ENCODE peak calls at places on chromosomes 11 and 22, in nine cellular contexts. W, V, Y, N, K, T, A, D and R are unnamed samples.

GRCh38 chr22:47155912-47156311 is 393.5 kb downstream of the TBC1D22A start:
- DNase-seq in V (no peak), Y (no peak), W (no peak), T (no peak), N (no peak), D (no peak), K (no peak), A (no peak), R (no peak)

GRCh38 chr11:85531498-85531897 is 95.6 kb downstream of the DLG2 start:
- DNase-seq in T (no peak), W (no peak), N (no peak), Y (no peak), V (peak), D (no peak), A (no peak), K (no peak), R (no peak)

GRCh38 chr22:49934891-49935557 is 16.6 kb downstream of the CRELD2 start:
- DNase-seq in D (peak), K (peak), A (peak), W (peak), V (peak), N (no peak), Y (peak), T (no peak), R (peak)

GRCh38 chr11:105392546-105392945 is 217.3 kb upstream of the GRIA4 start:
- DNase-seq in K (no peak), N (no peak), V (no peak), Y (no peak), A (no peak), W (peak), T (no peak), D (no peak), R (no peak)

GRCh38 chr22:50730941-50731661 is 6.9 kb upstream of the ACR start:
- DNase-seq in D (no peak), N (no peak), T (no peak), W (no peak), Y (no peak), V (peak), K (peak), A (no peak), R (no peak)

GRCh38 chr11:63032451-63032850 is 16.8 kb upstream of the SLC22A8 start:
- DNase-seq in D (no peak), W (no peak), Y (no peak), T (no peak), V (no peak), K (no peak), A (no peak), N (no peak), R (no peak)

GRCh38 chr11:66186470-66186869 is 82.0 kb upstream of the RAB1B start:
- DNase-seq in A (no peak), W (no peak), V (no peak), Y (no peak), D (no peak), T (no peak), K (no peak), N (no peak), R (no peak)

GRCh38 chr11:62934496-62934785 is 13.3 kb upstream of the CHRM1 start:
- DNase-seq in K (no peak), V (peak), T (no peak), W (no peak), A (no peak), Y (no peak), D (no peak), N (no peak), R (no peak)

GRCh38 chr11:17012712-17013547 is 1.3 kb downstream of the PLEKHA7 start:
- DNase-seq in Y (no peak), K (peak), V (peak), T (peak), N (no peak), W (peak), D (peak), A (peak), R (no peak)

GRCh38 chr11:113874096-113874919 is 1.1 kb downstream of the USP28 start:
- DNase-seq in K (peak), D (no peak), T (peak), N (no peak), V (peak), Y (no peak), W (no peak), A (no peak), R (no peak)

GRCh38 chr22:22943521-22944267 is 56.1 kb downstream of the IGLL5 start:
- DNase-seq in T (no peak), A (peak), K (no peak), V (peak), N (no peak), D (no peak), W (no peak), Y (peak), R (no peak)

GRCh38 chr11:60951611-60951908 is 416 bp downstream of the SLC15A3 start:
- DNase-seq in A (no peak), N (no peak), W (no peak), D (no peak), K (no peak), Y (no peak), T (no peak), V (peak), R (no peak)

GRCh38 chr11:74453373-74453975 is 13.9 kb downstream of the KCNE3 start:
- DNase-seq in N (peak), W (peak), V (peak), Y (peak), D (peak), A (peak), K (peak), T (peak), R (peak)

GRCh38 chr11:66047541-66048365 is 1.2 kb downstream of the GAL3ST3 start:
- DNase-seq in V (no peak), T (no peak), K (no peak), Y (no peak), A (no peak), N (no peak), D (no peak), W (no peak), R (no peak)

GRCh38 chr11:2808850-2809847 is 76.4 kb downstream of the CDKN1C start:
- DNase-seq in V (no peak), Y (no peak), N (no peak), W (no peak), D (no peak), K (no peak), T (no peak), A (no peak), R (no peak)

GRCh38 chr11:32796425-32796824 is 2.0 kb upstream of the CCDC73 start:
- DNase-seq in N (no peak), A (no peak), V (no peak), D (no peak), W (no peak), K (no peak), Y (no peak), T (peak), R (no peak)

GRCh38 chr11:74487875-74488274 is 5.6 kb downstream of the LIPT2 start:
- DNase-seq in V (peak), D (no peak), T (no peak), W (no peak), N (no peak), K (no peak), A (no peak), Y (no peak), R (no peak)

GRCh38 chr22:44199866-44200265 is 19.1 kb downstream of the PARVG start:
- DNase-seq in T (no peak), W (no peak), K (no peak), N (no peak), V (no peak), D (no peak), Y (no peak), A (no peak), R (no peak)

GRCh38 chr22:17592201-17592600 is 28.9 kb downstream of the SLC25A18 start:
- DNase-seq in A (no peak), T (no peak), Y (no peak), N (no peak), W (no peak), D (no peak), V (no peak), K (no peak), R (no peak)

GRCh38 chr22:20267441-20268288 is 453 bp downstream of the RTN4R start:
- DNase-seq in W (no peak), D (no peak), A (no peak), T (peak), K (no peak), V (peak), N (no peak), Y (no peak), R (no peak)

GRCh38 chr22:44024288-44024908 is at the start of gene PARVB:
- DNase-seq in D (no peak), A (peak), Y (no peak), T (no peak), W (no peak), V (peak), K (peak), N (no peak), R (peak)

GRCh38 chr11:110286298-110287040 is 9.9 kb downstream of the RDX start:
- DNase-seq in V (no peak), W (no peak), D (no peak), A (no peak), N (no peak), T (no peak), K (no peak), Y (no peak), R (no peak)

GRCh38 chr11:78425436-78425835 is 7.8 kb upstream of the GAB2 start:
- DNase-seq in Y (no peak), K (no peak), W (no peak), T (no peak), N (no peak), D (no peak), V (no peak), A (no peak), R (no peak)

GRCh38 chr22:45503816-45504702 is 1.4 kb downstream of the FBLN1 start:
- DNase-seq in N (no peak), W (peak), Y (no peak), T (peak), V (peak), D (no peak), A (peak), K (peak), R (no peak)

GRCh38 chr22:35301370-35301874 is 1.7 kb downstream of the TOM1 start:
- DNase-seq in T (peak), D (no peak), A (peak), N (no peak), K (peak), W (peak), V (peak), Y (no peak), R (no peak)

GRCh38 chr22:46054091-46054877 is 77.3 kb upstream of the WNT7B start:
- DNase-seq in V (no peak), K (peak), Y (peak), W (peak), T (peak), D (peak), N (no peak), A (no peak), R (peak)

GRCh38 chr11:16356057-16356750 is at the start of gene SOX6:
- DNase-seq in N (no peak), T (peak), W (peak), V (peak), K (no peak), A (peak), Y (no peak), D (no peak), R (no peak)

GRCh38 chr22:32079110-32080089 is 36.3 kb downstream of the SLC5A1 start:
- DNase-seq in A (peak), V (peak), Y (no peak), N (no peak), T (peak), W (peak), K (peak), D (peak), R (no peak)

GRCh38 chr11:2436013-2436520 is 8.2 kb downstream of the TRPM5 start:
- DNase-seq in D (no peak), V (no peak), N (no peak), W (no peak), A (no peak), Y (no peak), K (no peak), T (no peak), R (no peak)

GRCh38 chr11:12900496-12900895 is 108.6 kb upstream of the RASSF10 start:
- DNase-seq in W (peak), T (peak), D (peak), A (peak), V (no peak), Y (no peak), N (no peak), K (peak), R (no peak)

GRCh38 chr22:47056361-47056760 is 293.9 kb downstream of the TBC1D22A start:
- DNase-seq in N (no peak), V (no peak), Y (no peak), T (no peak), D (no peak), A (no peak), K (no peak), W (no peak), R (no peak)

GRCh38 chr22:39490966-39491680 is 11.0 kb upstream of the MIEF1 start:
- DNase-seq in T (no peak), Y (no peak), A (no peak), W (no peak), K (no peak), N (no peak), V (no peak), D (no peak), R (no peak)

GRCh38 chr11:108486828-108487227 is 11.4 kb downstream of the POGLUT3 start:
- DNase-seq in V (no peak), D (no peak), N (no peak), K (no peak), A (no peak), Y (no peak), W (no peak), T (no peak), R (no peak)

GRCh38 chr22:50607366-50608020 is 6.9 kb downstream of the MAPK8IP2 start:
- DNase-seq in V (no peak), Y (no peak), K (no peak), W (no peak), D (no peak), N (no peak), A (no peak), T (no peak), R (no peak)

DNA sequence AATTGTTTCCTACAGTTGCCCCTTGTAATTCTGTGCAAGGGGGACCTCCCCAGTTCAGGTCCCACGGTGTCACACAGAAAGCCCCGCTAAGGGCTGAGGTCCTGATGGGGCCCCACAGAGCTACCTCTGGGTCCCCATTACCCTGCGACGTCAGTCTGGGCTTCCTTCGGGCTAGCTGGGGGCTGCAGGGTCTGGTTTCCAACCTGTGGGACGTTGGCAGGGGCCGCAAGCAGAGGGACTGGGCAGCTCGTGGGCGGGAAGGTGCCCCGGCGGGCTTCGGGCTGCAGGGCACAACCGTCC is 698 bp downstream of the SLC37A4 start:
- DNase-seq in K (no peak), D (no peak), W (no peak), A (no peak), T (no peak), V (no peak), N (no peak), Y (no peak), R (no peak)
- H2AFZ ChIP-seq in K (peak), D (peak), W (peak), A (peak), T (peak), V (peak), N (peak), Y (no peak), R (peak)

GRCh38 chr11:117713676-117714075 is 83.3 kb downstream of the DSCAML1 start:
- DNase-seq in T (no peak), K (no peak), A (no peak), N (no peak), V (no peak), D (no peak), W (no peak), Y (no peak), R (peak)
- H3K27ac ChIP-seq in T (no peak), K (no peak), A (no peak), N (no peak), V (no peak), D (no peak), W (no peak), Y (no peak), R (no peak)

GRCh38 chr11:6655020-6655789 is 404 bp downstream of the DCHS1 start:
- DNase-seq in V (peak), K (peak), A (peak), D (peak), T (no peak), Y (no peak), W (no peak), N (no peak), R (no peak)
- TF ChIP-seq EZH2 in V (no peak), K (no peak), A (no peak), D (no peak), T (peak), Y (no peak), W (peak), N (no peak), R (no peak)

GRCh38 chr22:37267661-37268413 is 14.5 kb upstream of the CYTH4 start:
- DNase-seq in A (no peak), Y (no peak), V (no peak), D (no peak), K (no peak), W (peak), T (no peak), N (no peak), R (peak)
- H2AFZ ChIP-seq in A (no peak), Y (no peak), V (peak), D (peak), K (peak), W (no peak), T (no peak), N (peak), R (peak)

DNA sequence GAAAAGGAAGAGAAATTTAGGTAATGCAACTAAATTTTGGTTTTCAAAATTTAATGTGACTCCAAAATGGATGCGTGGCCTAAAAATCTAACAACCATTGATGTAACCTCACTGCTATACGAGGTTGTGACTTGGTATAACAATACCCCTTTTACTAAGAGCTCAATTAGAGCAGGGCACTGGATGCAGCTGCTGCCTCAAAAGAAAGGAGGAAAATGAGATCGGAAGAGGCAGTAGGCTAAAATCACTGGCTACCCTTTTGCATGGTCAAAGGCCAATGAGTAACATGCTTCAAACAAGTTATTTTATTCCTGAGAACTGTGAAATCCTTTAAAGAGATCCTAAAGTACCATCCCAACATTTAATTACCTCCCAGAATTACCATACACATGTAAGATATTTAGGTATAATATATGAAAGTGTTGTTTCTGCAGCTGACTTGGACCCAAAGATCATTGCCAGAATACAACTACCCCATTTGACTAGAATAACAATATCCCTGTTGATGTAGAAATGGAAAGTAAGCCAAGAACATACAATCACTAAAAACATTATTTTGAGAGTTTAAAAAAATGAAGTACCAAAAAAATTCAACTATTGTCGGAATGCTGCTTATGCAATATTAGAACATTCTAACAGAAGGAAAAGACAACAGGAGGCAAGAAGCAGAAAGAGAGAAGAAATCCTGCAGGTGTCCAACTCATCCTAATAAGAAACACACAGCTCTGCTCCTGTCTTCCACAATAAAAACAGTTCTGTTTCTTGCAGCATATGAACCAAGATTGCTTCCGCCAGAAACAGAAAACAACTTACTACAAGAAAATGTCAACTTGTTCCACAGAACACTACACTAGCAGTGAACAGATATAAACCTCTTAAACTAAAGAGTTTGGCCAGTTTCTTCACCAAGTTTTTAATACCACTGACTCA is 15.0 kb downstream of the SIK3 start:
- DNase-seq in V (peak), K (peak), D (no peak), Y (no peak), N (no peak), A (no peak), T (no peak), W (no peak), R (no peak)
- H3K27ac ChIP-seq in V (peak), K (no peak), D (no peak), Y (no peak), N (no peak), A (no peak), T (no peak), W (no peak), R (no peak)

DNA sequence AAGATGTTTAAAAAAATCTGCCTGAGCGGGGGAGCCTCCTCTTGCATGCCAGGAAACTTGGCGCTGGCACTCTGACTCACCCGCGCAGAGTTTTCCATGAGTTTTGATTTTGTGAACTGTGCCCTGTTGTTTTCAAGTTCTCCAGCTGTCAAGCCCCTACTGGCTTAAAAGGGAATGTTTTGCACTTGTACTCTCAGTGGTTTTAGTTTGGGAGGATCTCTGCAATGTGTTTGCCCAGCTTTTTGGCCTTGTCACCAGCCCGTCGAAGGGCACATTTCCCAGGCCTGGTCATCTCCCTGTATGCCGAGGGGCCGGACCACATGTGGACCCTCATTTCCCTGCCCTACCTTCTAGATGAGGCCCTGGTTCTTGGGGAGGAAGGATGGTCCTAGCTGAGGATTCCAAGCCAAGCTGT is 12.2 kb downstream of the MRGPRF start:
- DNase-seq in V (peak), T (peak), D (peak), W (peak), Y (no peak), N (no peak), A (peak), K (peak), R (no peak)
- TF ChIP-seq EZH2 in V (no peak), T (no peak), D (no peak), W (no peak), Y (no peak), N (no peak), A (no peak), K (no peak), R (no peak)

GRCh38 chr11:67372993-67373915 is at the start of gene CLCF1:
- DNase-seq in K (peak), V (peak), N (no peak), T (peak), D (no peak), Y (peak), A (peak), W (peak), R (peak)
- H2AFZ ChIP-seq in K (no peak), V (peak), N (peak), T (peak), D (peak), Y (peak), A (peak), W (no peak), R (peak)

DNA sequence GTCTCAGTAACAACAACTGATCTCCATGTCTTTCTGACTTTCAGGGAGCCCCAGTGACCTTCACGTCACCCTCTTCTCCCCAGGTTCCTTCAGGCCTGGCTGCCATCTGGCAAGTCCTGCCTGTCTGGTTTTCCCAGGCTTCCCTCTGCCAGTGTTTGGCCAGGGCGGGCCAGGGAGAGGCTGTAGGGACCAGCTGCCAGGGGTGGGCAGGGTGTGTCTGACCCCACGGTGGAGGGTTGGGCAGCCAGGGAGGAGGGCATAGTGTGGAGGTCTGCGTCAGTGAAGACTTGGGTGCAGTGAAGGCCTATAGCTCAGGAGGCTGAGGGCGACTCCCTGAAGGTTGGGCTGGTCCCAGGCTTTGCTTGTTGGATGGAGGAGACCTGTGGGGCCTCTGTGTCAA is 11.9 kb upstream of the MRGPRX2 start:
- DNase-seq in N (no peak), A (no peak), K (no peak), Y (no peak), D (no peak), T (no peak), W (no peak), V (no peak), R (no peak)
- H3K27ac ChIP-seq in N (no peak), A (no peak), K (no peak), Y (no peak), D (no peak), T (no peak), W (no peak), V (no peak), R (no peak)

GRCh38 chr11:94545641-94546470 is 2.1 kb downstream of the FUT4 start:
- DNase-seq in N (no peak), D (no peak), T (no peak), W (no peak), A (peak), Y (peak), K (peak), V (peak), R (no peak)
- TF ChIP-seq EZH2 in N (no peak), D (no peak), T (no peak), W (no peak), A (no peak), Y (no peak), K (no peak), V (no peak), R (no peak)